ENCODE peak calls at places on chromosomes 4 and X, in seven cellular contexts. S is fibroblast of the conjunctiva, W is right atrium auricular region, B is DMS153, J is adrenal gland, Z is GM04503, Q is GM10248. E is an unnamed sample.

GRCh38 chr4:52618795-52619590 is 40.1 kb downstream of the USP46 start:
- DNase-seq in S (no peak), W (no peak), B (no peak), J (no peak), Z (no peak), Q (no peak), E (no peak)

GRCh38 chr4:16508968-16509367 is 282.7 kb upstream of the TAPT1 start:
- DNase-seq in S (no peak), W (no peak), B (no peak), J (no peak), Z (no peak), Q (no peak), E (no peak)

GRCh38 chrX:26442340-26442739 is 226.4 kb downstream of the MAGEB5 start:
- DNase-seq in S (peak), W (no peak), B (no peak), J (no peak), Z (no peak), Q (no peak), E (no peak)

GRCh38 chr4:143389543-143390195 is 53.0 kb downstream of the GAB1 start:
- DNase-seq in S (no peak), W (no peak), B (peak), J (no peak), Z (no peak), Q (no peak), E (no peak)

GRCh38 chrX:134798472-134798871 is 140.2 kb upstream of the PLAC1 start:
- DNase-seq in S (no peak), W (no peak), B (no peak), J (no peak), Z (no peak), Q (no peak), E (no peak)

GRCh38 chrX:40122487-40122886 is 24.7 kb upstream of the BCOR start:
- DNase-seq in S (no peak), W (no peak), B (no peak), J (no peak), Z (no peak), Q (no peak), E (no peak)

GRCh38 chr4:11021348-11021747 is 336.8 kb upstream of the CLNK start:
- DNase-seq in S (no peak), W (no peak), B (no peak), J (no peak), Z (no peak), Q (no peak), E (no peak)

GRCh38 chr4:60744767-60745166 is 455.4 kb upstream of the ADGRL3 start:
- DNase-seq in S (no peak), W (no peak), B (no peak), J (no peak), Z (no peak), Q (no peak), E (no peak)

GRCh38 chr4:113888006-113888405 is 91.4 kb downstream of the ARSJ start:
- DNase-seq in S (peak), W (no peak), B (no peak), J (no peak), Z (no peak), Q (no peak), E (no peak)

GRCh38 chrX:108439434-108439883 is at the start of gene COL4A5:
- DNase-seq in S (peak), W (no peak), B (no peak), J (peak), Z (no peak), Q (no peak), E (no peak)

GRCh38 chr4:3304831-3305609 is 12.2 kb downstream of the RGS12 start:
- DNase-seq in S (no peak), W (no peak), B (no peak), J (peak), Z (no peak), Q (no peak), E (no peak)

GRCh38 chr4:67459164-67459563 is 86.1 kb downstream of the CENPC start:
- DNase-seq in S (no peak), W (no peak), B (no peak), J (no peak), Z (no peak), Q (no peak), E (no peak)

GRCh38 chrX:69493193-69493592 is 10.9 kb upstream of the NALF2 start:
- DNase-seq in S (no peak), W (no peak), B (no peak), J (peak), Z (no peak), Q (no peak), E (peak)

GRCh38 chr4:102439835-102440234 is 61.3 kb upstream of the NFKB1 start:
- DNase-seq in S (peak), W (no peak), B (no peak), J (no peak), Z (peak), Q (no peak), E (no peak)

GRCh38 chr4:81314897-81315470 is 100.0 kb upstream of the PRKG2 start:
- DNase-seq in S (no peak), W (no peak), B (no peak), J (no peak), Z (peak), Q (no peak), E (no peak)

GRCh38 chr4:118814901-118815300 is 21.0 kb downstream of the SEC24D start:
- DNase-seq in S (no peak), W (no peak), B (no peak), J (no peak), Z (no peak), Q (no peak), E (no peak)

GRCh38 chr4:140047017-140047640 is 106.9 kb downstream of the MAML3 start:
- DNase-seq in S (no peak), W (peak), B (no peak), J (no peak), Z (no peak), Q (no peak), E (no peak)

GRCh38 chr4:155854597-155855226 is 11.4 kb downstream of the ASIC5 start:
- DNase-seq in S (no peak), W (no peak), B (peak), J (no peak), Z (no peak), Q (no peak), E (no peak)

E was measured in activated CD4-positive, alpha-beta T cell treated with anti-CD3 and anti-CD28 coated beads for 48 hours.